ENCODE peak calls at places on chromosomes 2 and 18, in seven cellular contexts. One of them, this sample, is unnamed.

GRCh38 chr2:159968282-159968900 is 94.0 kb downstream of the PLA2R1 start:
- DNase-seq in H4: peak
- DNase-seq in osteocyte: no peak
- DNase-seq in NCI-H526: peak
- DNase-seq in AG08395: peak
- DNase-seq in fibroblast of mammary gland: peak
- DNase-seq in upper lobe of right lung: no peak
- DNase-seq in this sample: peak

GRCh38 chr18:56702946-56703345 is 51.8 kb downstream of the WDR7 start:
- DNase-seq in osteocyte: no peak
- DNase-seq in NCI-H526: peak
- DNase-seq in H4: peak
- DNase-seq in AG08395: peak
- DNase-seq in upper lobe of right lung: no peak
- DNase-seq in fibroblast of mammary gland: peak
- DNase-seq in this sample: peak

GRCh38 chr2:156581280-156581679 is 145.1 kb downstream of the GPD2 start:
- DNase-seq in upper lobe of right lung: no peak
- DNase-seq in osteocyte: no peak
- DNase-seq in AG08395: no peak
- DNase-seq in fibroblast of mammary gland: no peak
- DNase-seq in NCI-H526: no peak
- DNase-seq in H4: no peak
- DNase-seq in this sample: no peak

GRCh38 chr2:151776367-151776766 is 42.1 kb upstream of the NEB start:
- DNase-seq in H4: no peak
- DNase-seq in fibroblast of mammary gland: no peak
- DNase-seq in osteocyte: no peak
- DNase-seq in AG08395: no peak
- DNase-seq in upper lobe of right lung: no peak
- DNase-seq in NCI-H526: no peak
- DNase-seq in this sample: no peak

GRCh38 chr2:176595986-176596385 is 326.7 kb downstream of the MTX2 start:
- DNase-seq in AG08395: no peak
- DNase-seq in osteocyte: no peak
- DNase-seq in NCI-H526: no peak
- DNase-seq in H4: peak
- DNase-seq in fibroblast of mammary gland: no peak
- DNase-seq in upper lobe of right lung: no peak
- DNase-seq in this sample: no peak

GRCh38 chr2:111042772-111043771 is 77.6 kb upstream of the BCL2L11 start:
- DNase-seq in upper lobe of right lung: no peak
- DNase-seq in AG08395: no peak
- DNase-seq in H4: no peak
- DNase-seq in NCI-H526: no peak
- DNase-seq in osteocyte: peak
- DNase-seq in fibroblast of mammary gland: no peak
- DNase-seq in this sample: no peak

GRCh38 chr2:64135421-64135820 is 8.8 kb downstream of the PELI1 start:
- DNase-seq in osteocyte: no peak
- DNase-seq in NCI-H526: no peak
- DNase-seq in H4: no peak
- DNase-seq in AG08395: no peak
- DNase-seq in fibroblast of mammary gland: no peak
- DNase-seq in upper lobe of right lung: no peak
- DNase-seq in this sample: no peak

GRCh38 chr2:191968151-191968550 is 121.3 kb upstream of the CAVIN2 start:
- DNase-seq in fibroblast of mammary gland: no peak
- DNase-seq in osteocyte: no peak
- DNase-seq in AG08395: no peak
- DNase-seq in H4: no peak
- DNase-seq in upper lobe of right lung: no peak
- DNase-seq in NCI-H526: no peak
- DNase-seq in this sample: no peak

GRCh38 chr2:108139521-108139920 is 100.2 kb upstream of the SULT1C3 start:
- DNase-seq in upper lobe of right lung: no peak
- DNase-seq in NCI-H526: no peak
- DNase-seq in osteocyte: no peak
- DNase-seq in AG08395: no peak
- DNase-seq in H4: no peak
- DNase-seq in fibroblast of mammary gland: peak
- DNase-seq in this sample: peak

GRCh38 chr2:9782197-9782719 is 61.0 kb upstream of the TAF1B start:
- DNase-seq in AG08395: no peak
- DNase-seq in NCI-H526: no peak
- DNase-seq in fibroblast of mammary gland: no peak
- DNase-seq in H4: no peak
- DNase-seq in osteocyte: no peak
- DNase-seq in upper lobe of right lung: peak
- DNase-seq in this sample: no peak

GRCh38 chr2:84373391-84373790 is 85.7 kb downstream of the SUCLG1 start:
- DNase-seq in fibroblast of mammary gland: no peak
- DNase-seq in NCI-H526: no peak
- DNase-seq in upper lobe of right lung: no peak
- DNase-seq in H4: no peak
- DNase-seq in osteocyte: no peak
- DNase-seq in AG08395: no peak
- DNase-seq in this sample: no peak

GRCh38 chr2:19362094-19362649 is 3.7 kb upstream of the OSR1 start:
- DNase-seq in fibroblast of mammary gland: peak
- DNase-seq in NCI-H526: peak
- DNase-seq in H4: peak
- DNase-seq in osteocyte: peak
- DNase-seq in AG08395: no peak
- DNase-seq in upper lobe of right lung: no peak
- DNase-seq in this sample: peak

GRCh38 chr2:86031151-86031550 is 74.5 kb downstream of the POLR1A start:
- DNase-seq in H4: no peak
- DNase-seq in NCI-H526: no peak
- DNase-seq in AG08395: no peak
- DNase-seq in fibroblast of mammary gland: no peak
- DNase-seq in osteocyte: no peak
- DNase-seq in upper lobe of right lung: no peak
- DNase-seq in this sample: no peak

GRCh38 chr2:212414699-212415309 is 123.8 kb downstream of the ERBB4 start:
- DNase-seq in H4: no peak
- DNase-seq in fibroblast of mammary gland: peak
- DNase-seq in osteocyte: no peak
- DNase-seq in NCI-H526: no peak
- DNase-seq in AG08395: peak
- DNase-seq in upper lobe of right lung: no peak
- DNase-seq in this sample: no peak

GRCh38 chr18:44917184-44917864 is 236.6 kb downstream of the SETBP1 start:
- DNase-seq in upper lobe of right lung: no peak
- DNase-seq in osteocyte: no peak
- DNase-seq in AG08395: no peak
- DNase-seq in fibroblast of mammary gland: no peak
- DNase-seq in H4: no peak
- DNase-seq in NCI-H526: no peak
- DNase-seq in this sample: no peak

GRCh38 chr18:77316013-77316412 is 66.4 kb downstream of the GALR1 start:
- DNase-seq in AG08395: no peak
- DNase-seq in osteocyte: no peak
- DNase-seq in H4: no peak
- DNase-seq in fibroblast of mammary gland: no peak
- DNase-seq in NCI-H526: no peak
- DNase-seq in upper lobe of right lung: no peak
- DNase-seq in this sample: no peak

GRCh38 chr2:36733215-36733614 is 36.7 kb downstream of the VIT start:
- DNase-seq in fibroblast of mammary gland: no peak
- DNase-seq in AG08395: no peak
- DNase-seq in osteocyte: no peak
- DNase-seq in upper lobe of right lung: no peak
- DNase-seq in H4: no peak
- DNase-seq in NCI-H526: no peak
- DNase-seq in this sample: no peak

GRCh38 chr18:44895176-44895798 is 214.6 kb downstream of the SETBP1 start:
- DNase-seq in osteocyte: no peak
- DNase-seq in H4: peak
- DNase-seq in NCI-H526: peak
- DNase-seq in upper lobe of right lung: no peak
- DNase-seq in fibroblast of mammary gland: peak
- DNase-seq in AG08395: peak
- DNase-seq in this sample: peak

GRCh38 chr18:74299746-74300145 is 8.0 kb upstream of the CYB5A start:
- DNase-seq in AG08395: peak
- DNase-seq in osteocyte: no peak
- DNase-seq in upper lobe of right lung: no peak
- DNase-seq in NCI-H526: no peak
- DNase-seq in fibroblast of mammary gland: peak
- DNase-seq in H4: no peak
- DNase-seq in this sample: peak

GRCh38 chr2:106232633-106233032 is 38.5 kb upstream of the UXS1 start:
- DNase-seq in H4: no peak
- DNase-seq in upper lobe of right lung: no peak
- DNase-seq in osteocyte: no peak
- DNase-seq in NCI-H526: no peak
- DNase-seq in AG08395: no peak
- DNase-seq in fibroblast of mammary gland: no peak
- DNase-seq in this sample: no peak

GRCh38 chr2:68466361-68466777 is 725 bp downstream of the FBXO48 start:
- DNase-seq in osteocyte: no peak
- DNase-seq in fibroblast of mammary gland: peak
- DNase-seq in NCI-H526: peak
- DNase-seq in upper lobe of right lung: no peak
- DNase-seq in H4: peak
- DNase-seq in AG08395: peak
- DNase-seq in this sample: peak

GRCh38 chr2:15718103-15718943 is 126.7 kb downstream of the DDX1 start:
- DNase-seq in osteocyte: no peak
- DNase-seq in fibroblast of mammary gland: no peak
- DNase-seq in NCI-H526: no peak
- DNase-seq in AG08395: no peak
- DNase-seq in H4: no peak
- DNase-seq in upper lobe of right lung: no peak
- DNase-seq in this sample: no peak

GRCh38 chr2:190482441-190482840 is 52.1 kb downstream of the NEMP2 start:
- DNase-seq in NCI-H526: no peak
- DNase-seq in osteocyte: no peak
- DNase-seq in fibroblast of mammary gland: no peak
- DNase-seq in upper lobe of right lung: no peak
- DNase-seq in H4: no peak
- DNase-seq in AG08395: no peak
- DNase-seq in this sample: peak

GRCh38 chr2:54603357-54603756 is 120.1 kb upstream of the EML6 start:
- DNase-seq in H4: no peak
- DNase-seq in NCI-H526: no peak
- DNase-seq in upper lobe of right lung: no peak
- DNase-seq in fibroblast of mammary gland: peak
- DNase-seq in osteocyte: no peak
- DNase-seq in AG08395: no peak
- DNase-seq in this sample: no peak

GRCh38 chr2:219309278-219309677 is at the start of gene PTPRN:
- DNase-seq in AG08395: no peak
- DNase-seq in fibroblast of mammary gland: peak
- DNase-seq in upper lobe of right lung: peak
- DNase-seq in H4: no peak
- DNase-seq in osteocyte: no peak
- DNase-seq in NCI-H526: peak
- DNase-seq in this sample: peak

GRCh38 chr2:170744248-170745002 is 25.8 kb upstream of the ERICH2 start:
- DNase-seq in fibroblast of mammary gland: peak
- DNase-seq in upper lobe of right lung: peak
- DNase-seq in H4: peak
- DNase-seq in AG08395: no peak
- DNase-seq in osteocyte: no peak
- DNase-seq in NCI-H526: no peak
- DNase-seq in this sample: peak

GRCh38 chr18:21602302-21602592 is 1.7 kb upstream of the ESCO1 start:
- DNase-seq in NCI-H526: no peak
- DNase-seq in upper lobe of right lung: no peak
- DNase-seq in AG08395: no peak
- DNase-seq in fibroblast of mammary gland: no peak
- DNase-seq in osteocyte: no peak
- DNase-seq in H4: no peak
- DNase-seq in this sample: no peak

GRCh38 chr2:149431337-149431736 is 101.0 kb downstream of the LYPD6 start:
- DNase-seq in NCI-H526: peak
- DNase-seq in upper lobe of right lung: no peak
- DNase-seq in osteocyte: no peak
- DNase-seq in AG08395: peak
- DNase-seq in fibroblast of mammary gland: no peak
- DNase-seq in H4: no peak
- DNase-seq in this sample: peak

GRCh38 chr2:198144621-198145020 is 340.2 kb downstream of the PLCL1 start:
- DNase-seq in osteocyte: no peak
- DNase-seq in H4: no peak
- DNase-seq in fibroblast of mammary gland: no peak
- DNase-seq in upper lobe of right lung: no peak
- DNase-seq in AG08395: no peak
- DNase-seq in NCI-H526: no peak
- DNase-seq in this sample: no peak

GRCh38 chr2:11784747-11785610 is 38.5 kb downstream of the LPIN1 start:
- DNase-seq in upper lobe of right lung: no peak
- DNase-seq in NCI-H526: peak
- DNase-seq in AG08395: peak
- DNase-seq in H4: no peak
- DNase-seq in fibroblast of mammary gland: peak
- DNase-seq in osteocyte: no peak
- DNase-seq in this sample: peak

GRCh38 chr2:160956243-160956802 is 203.9 kb upstream of the TANK start:
- DNase-seq in NCI-H526: no peak
- DNase-seq in upper lobe of right lung: no peak
- DNase-seq in H4: no peak
- DNase-seq in fibroblast of mammary gland: peak
- DNase-seq in AG08395: peak
- DNase-seq in osteocyte: no peak
- DNase-seq in this sample: no peak

GRCh38 chr2:71358931-71359671 is 27.5 kb downstream of the ZNF638 start:
- DNase-seq in H4: peak
- DNase-seq in upper lobe of right lung: no peak
- DNase-seq in osteocyte: no peak
- DNase-seq in NCI-H526: no peak
- DNase-seq in AG08395: peak
- DNase-seq in fibroblast of mammary gland: peak
- DNase-seq in this sample: peak